ENCODE peak calls at places on chromosome 22, in five cellular contexts. C is glutamatergic neuron, G is stomach, X is cardiac muscle cell, W is AG10803. L is an unnamed sample.

GRCh38 chr22:42473484-42474193 is 41.4 kb upstream of the NFAM1 start:
- DNase-seq in X (peak), C (no peak), W (peak), G (no peak), L (peak)

GRCh38 chr22:28986366-28986765 is 75.3 kb downstream of the C22orf31 start:
- DNase-seq in X (peak), G (no peak), W (peak), C (no peak), L (no peak)

GRCh38 chr22:22498267-22498666 is 10.3 kb downstream of the ZNF280B start:
- DNase-seq in G (no peak), X (no peak), C (no peak), W (no peak), L (no peak)

GRCh38 chr22:23225724-23226496 is 45.6 kb downstream of the BCR start:
- DNase-seq in W (peak), C (no peak), G (peak), X (peak), L (no peak)

GRCh38 chr22:45491841-45492240 is 10.8 kb upstream of the FBLN1 start:
- DNase-seq in C (no peak), G (no peak), X (no peak), W (no peak), L (no peak)

GRCh38 chr22:47052236-47053012 is 290.0 kb downstream of the TBC1D22A start:
- DNase-seq in C (no peak), X (no peak), W (no peak), G (no peak), L (no peak)

GRCh38 chr22:38927033-38927789 is 30.2 kb upstream of the APOBEC3A start:
- DNase-seq in X (peak), C (peak), G (peak), W (peak), L (peak)

GRCh38 chr22:22925146-22925794 is 37.7 kb downstream of the IGLL5 start:
- DNase-seq in C (no peak), G (no peak), W (no peak), X (no peak), L (no peak)

GRCh38 chr22:29311468-29312217 is 3.9 kb downstream of the RASL10A start:
- DNase-seq in W (peak), C (no peak), X (peak), G (no peak), L (no peak)

GRCh38 chr22:22823126-22823804 is 64.4 kb upstream of the IGLL5 start:
- DNase-seq in X (no peak), G (no peak), W (no peak), C (no peak), L (no peak)

GRCh38 chr22:46742576-46743221 is 4.6 kb upstream of the CERK start:
- DNase-seq in G (no peak), C (no peak), W (no peak), X (no peak), L (no peak)

GRCh38 chr22:35376728-35377472 is 4.0 kb upstream of the HMOX1 start:
- DNase-seq in G (peak), X (peak), C (peak), W (peak), L (peak)

GRCh38 chr22:39999144-39999757 is 4.5 kb downstream of the FAM83F start:
- DNase-seq in G (no peak), X (peak), C (no peak), W (peak), L (no peak)

GRCh38 chr22:40211481-40212052 is 33.8 kb downstream of the TNRC6B start:
- DNase-seq in G (no peak), W (no peak), X (no peak), C (no peak), L (no peak)

GRCh38 chr22:38107692-38108515 is 2.6 kb downstream of the BAIAP2L2 start:
- DNase-seq in C (no peak), G (peak), X (no peak), W (peak), L (no peak)

GRCh38 chr22:46942816-46943783 is 180.7 kb downstream of the TBC1D22A start:
- DNase-seq in W (no peak), G (no peak), C (no peak), X (no peak), L (no peak)

GRCh38 chr22:29458551-29458950 is 20.2 kb downstream of the RFPL1 start:
- DNase-seq in X (no peak), C (no peak), G (no peak), W (peak), L (no peak)

GRCh38 chr22:47388331-47388730 is 625.9 kb downstream of the TBC1D22A start:
- DNase-seq in X (no peak), C (no peak), G (no peak), W (no peak), L (no peak)

GRCh38 chr22:33018232-33018864 is 39.8 kb downstream of the SYN3 start:
- DNase-seq in W (peak), X (peak), G (peak), C (peak), L (peak)

GRCh38 chr22:47160781-47161520 is 398.5 kb downstream of the TBC1D22A start:
- DNase-seq in X (no peak), W (no peak), G (no peak), C (no peak), L (no peak)

GRCh38 chr22:46534177-46534776 is 3.1 kb downstream of the CELSR1 start:
- DNase-seq in X (no peak), W (no peak), G (no peak), C (no peak), L (no peak)

GRCh38 chr22:19523240-19524169 is 705 bp downstream of the CLDN5 start:
- DNase-seq in G (no peak), W (peak), C (peak), X (peak), L (peak)
- TF ChIP-seq CTCF in G (no peak), W (no peak), C (peak), X (no peak), L (no peak)

GRCh38 chr22:49136816-49137180 is 690.9 kb downstream of the BRD1 start:
- DNase-seq in X (no peak), W (no peak), C (no peak), G (no peak), L (no peak)

GRCh38 chr22:49134076-49134475 is 693.6 kb downstream of the BRD1 start:
- DNase-seq in W (no peak), G (no peak), C (no peak), X (no peak), L (no peak)

GRCh38 chr22:49137216-49137840 is 690.3 kb downstream of the BRD1 start:
- DNase-seq in G (no peak), X (no peak), C (no peak), W (no peak), L (no peak)

GRCh38 chr22:49138250-49138790 is 689.4 kb downstream of the BRD1 start:
- DNase-seq in C (no peak), W (no peak), X (no peak), G (no peak), L (no peak)

DNA sequence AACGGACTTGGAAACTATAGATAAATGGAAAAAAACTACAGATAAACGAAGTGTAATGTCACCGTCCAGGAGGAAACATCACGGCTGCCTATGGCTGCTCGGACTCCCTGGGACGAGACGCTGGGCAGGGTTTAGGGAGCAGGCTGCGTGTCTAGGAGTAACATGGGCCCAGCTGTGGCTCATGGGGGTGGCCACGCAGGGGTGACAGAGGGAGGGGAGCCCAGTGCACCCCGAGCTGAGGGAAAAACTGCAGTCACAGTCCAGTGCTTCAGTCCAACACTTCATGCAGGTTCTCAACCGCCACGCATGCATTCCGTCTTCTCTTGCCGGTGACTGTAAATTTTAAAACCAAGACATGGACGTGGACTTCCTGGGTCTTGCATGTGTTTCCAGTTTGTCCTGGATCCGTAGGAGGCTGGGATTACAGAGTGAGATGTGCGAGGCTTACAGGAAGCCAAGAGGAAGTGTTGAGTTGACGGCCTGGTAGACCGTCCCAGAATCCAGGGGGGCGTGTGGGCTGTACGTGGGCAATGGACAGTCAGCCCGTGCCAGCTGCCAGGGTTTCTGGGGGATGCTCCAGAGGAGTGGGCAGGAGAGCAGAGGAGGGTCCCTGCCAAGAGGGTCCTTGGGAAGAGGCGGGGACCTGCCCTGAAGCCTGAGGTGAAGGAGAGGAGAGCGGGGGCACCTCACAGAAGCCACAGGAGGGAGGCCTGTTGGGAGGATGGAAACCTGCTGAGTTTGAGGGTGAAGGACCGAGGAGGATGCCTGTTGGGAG is 691.4 kb downstream of the BRD1 start:
- DNase-seq in C (no peak), W (no peak), G (no peak), X (no peak), L (no peak)
- TF ChIP-seq CTCF in C (no peak), W (no peak), G (no peak), X (no peak), L (no peak)

GRCh38 chr22:20957691-20958440 is 9.2 kb upstream of the AIFM3 start:
- DNase-seq in C (peak), G (peak), X (peak), W (peak), L (no peak)

GRCh38 chr22:20959578-20960461 is 7.2 kb upstream of the AIFM3 start:
- DNase-seq in W (no peak), G (no peak), X (no peak), C (no peak), L (no peak)

GRCh38 chr22:20955548-20955947 is 11.5 kb upstream of the AIFM3 start:
- DNase-seq in X (no peak), G (no peak), W (no peak), C (no peak), L (no peak)

GRCh38 chr22:20956258-20957117 is 10.6 kb upstream of the AIFM3 start:
- DNase-seq in W (no peak), X (peak), G (no peak), C (no peak), L (no peak)

DNA sequence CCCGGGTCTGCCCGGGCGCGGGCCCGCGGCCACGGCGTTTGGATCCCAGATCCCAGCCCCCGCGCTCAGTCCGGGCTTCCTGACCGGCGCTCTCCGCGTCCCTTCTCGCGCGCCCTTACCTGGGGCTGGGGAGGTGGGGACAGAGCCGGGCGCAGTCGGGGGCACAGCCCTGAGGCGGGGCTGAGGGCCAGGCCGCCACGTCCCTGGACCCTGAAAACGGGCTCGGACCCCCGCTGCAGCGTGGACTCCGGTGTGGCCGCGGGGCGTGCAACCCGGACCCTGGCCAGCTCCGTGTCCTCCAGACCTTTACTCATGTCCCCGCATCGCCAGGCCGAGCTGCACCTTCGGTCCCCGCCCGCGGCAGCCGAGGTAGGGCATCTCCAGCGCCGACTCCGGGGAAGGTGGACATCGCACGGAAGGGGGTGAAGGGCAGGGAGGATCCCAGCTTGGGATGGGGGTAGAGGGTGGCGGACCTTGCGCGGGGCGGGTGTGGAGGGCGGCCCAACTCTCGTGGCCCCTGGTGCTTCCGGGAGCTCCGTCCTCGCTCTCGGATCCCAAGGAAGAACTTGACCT is 9.9 kb upstream of the AIFM3 start:
- DNase-seq in X (peak), W (no peak), G (peak), C (no peak), L (no peak)
- TF ChIP-seq CTCF in X (no peak), W (no peak), G (no peak), C (no peak), L (no peak)

GRCh38 chr22:24555496-24556253 is at the start of gene SNRPD3:
- DNase-seq in X (peak), W (peak), C (peak), G (peak), L (peak)
- TF ChIP-seq CTCF in X (peak), W (no peak), C (peak), G (no peak), L (no peak)

GRCh38 chr22:43476341-43476740 is 64.5 kb downstream of the MPPED1 start:
- DNase-seq in G (no peak), W (no peak), C (no peak), X (no peak), L (no peak)
- TF ChIP-seq CTCF in G (no peak), W (no peak), C (no peak), X (no peak), L (no peak)

DNA sequence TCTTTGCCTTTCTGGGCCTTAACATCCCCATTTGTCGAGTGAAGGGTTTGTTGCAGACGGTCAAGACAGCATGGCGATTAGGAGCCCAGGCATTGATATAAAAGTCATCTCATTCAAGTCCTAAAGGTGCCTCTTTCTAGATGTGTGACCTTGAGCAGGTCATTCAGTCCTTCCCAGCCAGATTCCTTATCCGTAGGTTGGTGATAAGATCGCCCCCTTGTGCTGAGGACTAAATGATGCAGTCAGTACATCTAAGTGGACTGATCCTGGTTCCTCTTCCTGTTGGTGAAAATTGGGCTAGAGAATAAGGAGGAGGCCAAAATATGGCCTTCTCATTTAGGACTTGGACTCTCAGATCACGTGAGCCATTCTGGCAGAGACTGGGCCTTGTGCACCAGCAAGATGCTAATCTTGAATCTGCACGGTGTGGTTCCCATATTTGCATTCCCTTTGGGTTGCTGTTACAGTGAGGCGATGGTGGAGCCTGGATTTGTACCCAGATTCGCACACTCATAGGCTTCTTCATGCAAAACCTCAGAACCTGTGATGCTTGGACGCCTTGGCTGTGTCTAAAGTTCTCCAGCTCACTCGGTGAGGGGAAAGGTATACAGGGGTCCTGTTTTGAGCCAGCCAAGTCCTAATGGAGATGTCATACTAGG is 156.8 kb downstream of the MYO18B start:
- DNase-seq in W (no peak), C (no peak), G (no peak), X (no peak), L (peak)
- TF ChIP-seq CTCF in W (no peak), C (peak), G (no peak), X (no peak), L (peak)

L was measured in endothelial cell.